ENCODE peak calls at places on chromosomes 3 and 15, in five cellular contexts. One of them, this sample, is unnamed.

GRCh38 chr3:167709690-167710089 is 25.0 kb downstream of the PDCD10 start:
- DNase-seq in lower leg skin: no peak
- DNase-seq in adrenal gland: no peak
- DNase-seq in osteoblast: no peak
- DNase-seq in tibial artery: no peak
- DNase-seq in this sample: no peak

GRCh38 chr15:94234300-94234699 is 2.9 kb downstream of the MCTP2 start:
- DNase-seq in lower leg skin: no peak
- DNase-seq in osteoblast: no peak
- DNase-seq in adrenal gland: no peak
- DNase-seq in tibial artery: no peak
- DNase-seq in this sample: peak; percentile 57

GRCh38 chr15:62749036-62749435 is 293.5 kb upstream of the TPM1 start:
- DNase-seq in osteoblast: no peak
- DNase-seq in lower leg skin: no peak
- DNase-seq in adrenal gland: no peak
- DNase-seq in tibial artery: no peak
- DNase-seq in this sample: no peak

GRCh38 chr15:75836953-75837321 is 6.3 kb upstream of the UBE2Q2 start:
- DNase-seq in lower leg skin: peak; percentile 37
- DNase-seq in osteoblast: peak; percentile 93
- DNase-seq in adrenal gland: no peak
- DNase-seq in tibial artery: peak; percentile 56
- DNase-seq in this sample: no peak

GRCh38 chr15:70853270-70853854 is 595 bp downstream of the LARP6 start:
- DNase-seq in osteoblast: peak; percentile 95
- DNase-seq in adrenal gland: peak; percentile 49
- DNase-seq in tibial artery: peak; percentile 40
- DNase-seq in lower leg skin: no peak
- DNase-seq in this sample: no peak

GRCh38 chr15:63019539-63020109 is 22.9 kb upstream of the TPM1 start:
- DNase-seq in tibial artery: no peak
- DNase-seq in osteoblast: no peak
- DNase-seq in adrenal gland: peak; percentile 85
- DNase-seq in lower leg skin: no peak
- DNase-seq in this sample: no peak

GRCh38 chr15:71294251-71294635 is 179.0 kb downstream of the THSD4 start:
- DNase-seq in adrenal gland: no peak
- DNase-seq in tibial artery: no peak
- DNase-seq in lower leg skin: no peak
- DNase-seq in osteoblast: no peak
- DNase-seq in this sample: no peak

GRCh38 chr15:100727291-100727851 is 125.0 kb downstream of the ASB7 start:
- DNase-seq in tibial artery: no peak
- DNase-seq in osteoblast: peak; percentile 51
- DNase-seq in lower leg skin: peak; percentile 13
- DNase-seq in adrenal gland: no peak
- DNase-seq in this sample: no peak

GRCh38 chr15:67107014-67107812 is 41.8 kb downstream of the SMAD3 start:
- DNase-seq in lower leg skin: peak; percentile 51
- DNase-seq in tibial artery: peak; percentile 58
- DNase-seq in osteoblast: peak; percentile 92
- DNase-seq in adrenal gland: peak; percentile 77
- DNase-seq in this sample: no peak

GRCh38 chr15:94456246-94456645 is 224.9 kb downstream of the MCTP2 start:
- DNase-seq in lower leg skin: no peak
- DNase-seq in tibial artery: no peak
- DNase-seq in osteoblast: no peak
- DNase-seq in adrenal gland: no peak
- DNase-seq in this sample: no peak

GRCh38 chr3:97910931-97911351 is 61.3 kb downstream of the RIOX2 start:
- DNase-seq in tibial artery: no peak
- DNase-seq in lower leg skin: no peak
- DNase-seq in adrenal gland: no peak
- DNase-seq in osteoblast: no peak
- DNase-seq in this sample: no peak

GRCh38 chr3:128482857-128483656 is 9.9 kb downstream of the GATA2 start:
- DNase-seq in osteoblast: peak; percentile 97
- DNase-seq in lower leg skin: no peak
- DNase-seq in tibial artery: no peak
- DNase-seq in adrenal gland: peak; percentile 55
- DNase-seq in this sample: no peak

GRCh38 chr3:148955544-148956346 is 35.6 kb upstream of the GYG1 start:
- DNase-seq in lower leg skin: peak; percentile 38
- DNase-seq in osteoblast: peak; percentile 48
- DNase-seq in adrenal gland: peak; percentile 70
- DNase-seq in tibial artery: peak; percentile 69
- DNase-seq in this sample: no peak

GRCh38 chr15:45456212-45457106 is 66.1 kb downstream of the SLC30A4 start:
- DNase-seq in adrenal gland: peak; percentile 89
- DNase-seq in lower leg skin: peak; percentile 84
- DNase-seq in osteoblast: peak; percentile 97
- DNase-seq in tibial artery: peak; percentile 58
- DNase-seq in this sample: peak; percentile 45

GRCh38 chr15:33852570-33852969 is 115.7 kb upstream of the CHRM5 start:
- DNase-seq in tibial artery: no peak
- DNase-seq in lower leg skin: no peak
- DNase-seq in osteoblast: peak; percentile 94
- DNase-seq in adrenal gland: no peak
- DNase-seq in this sample: no peak

GRCh38 chr3:43620953-43621405 is 832 bp downstream of the ANO10 start:
- DNase-seq in osteoblast: peak; percentile 79
- DNase-seq in adrenal gland: no peak
- DNase-seq in tibial artery: no peak
- DNase-seq in lower leg skin: no peak
- DNase-seq in this sample: no peak

GRCh38 chr15:87498545-87498944 is 758.0 kb downstream of the NTRK3 start:
- DNase-seq in osteoblast: no peak
- DNase-seq in lower leg skin: no peak
- DNase-seq in adrenal gland: no peak
- DNase-seq in tibial artery: no peak
- DNase-seq in this sample: no peak

GRCh38 chr3:41431386-41431785 is 232.1 kb downstream of the CTNNB1 start:
- DNase-seq in lower leg skin: no peak
- DNase-seq in tibial artery: no peak
- DNase-seq in adrenal gland: no peak
- DNase-seq in osteoblast: no peak
- DNase-seq in this sample: no peak

DNA sequence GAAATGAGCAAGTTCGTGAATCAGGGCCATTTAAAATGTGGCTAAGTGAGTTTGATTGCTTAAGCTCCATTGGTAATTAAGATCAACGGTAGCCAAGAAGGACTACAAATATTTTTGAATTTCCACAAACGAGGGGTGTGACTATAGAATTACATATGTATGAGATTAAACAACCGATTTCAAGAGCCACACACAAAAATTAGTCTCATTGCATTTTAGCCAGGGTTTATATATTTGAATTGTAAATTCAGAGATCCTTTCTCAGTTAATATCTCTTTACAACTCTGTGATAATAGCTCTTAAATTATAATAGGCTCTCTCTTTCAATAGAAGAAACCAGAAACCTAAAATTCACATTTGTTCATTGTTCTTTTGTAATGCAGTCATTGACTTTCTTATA is 325.6 kb upstream of the ICE2 start:
- DNase-seq in osteoblast: no peak
- DNase-seq in lower leg skin: no peak
- DNase-seq in adrenal gland: no peak
- DNase-seq in tibial artery: no peak
- DNase-seq in this sample: no peak
- TF ChIP-seq CTCF in osteoblast: no peak
- TF ChIP-seq CTCF in lower leg skin: no peak
- TF ChIP-seq CTCF in adrenal gland: no peak
- TF ChIP-seq CTCF in tibial artery: no peak
- TF ChIP-seq CTCF in this sample: no peak

DNA sequence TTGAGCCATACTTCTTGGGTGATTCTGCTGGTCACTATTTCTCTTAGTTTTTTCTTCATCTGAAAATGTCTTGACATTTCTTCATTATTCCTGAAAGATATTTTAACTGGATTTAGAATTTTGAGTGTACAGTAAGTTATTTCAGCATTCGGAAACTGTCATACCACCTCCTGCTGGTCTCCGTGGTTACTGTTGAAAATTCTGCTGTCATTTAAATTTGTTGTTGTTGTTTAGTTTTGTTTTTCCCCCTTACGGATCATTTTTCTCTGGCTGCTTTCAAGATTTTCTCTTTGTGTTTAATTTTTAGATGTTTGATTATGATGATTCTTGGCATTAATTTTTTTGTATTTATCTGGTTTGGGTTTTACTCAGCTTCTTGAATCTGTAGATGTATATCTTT is 100.5 kb downstream of the CHRNA7 start:
- DNase-seq in adrenal gland: no peak
- DNase-seq in lower leg skin: no peak
- DNase-seq in osteoblast: no peak
- DNase-seq in tibial artery: no peak
- DNase-seq in this sample: no peak
- TF ChIP-seq CTCF in adrenal gland: no peak
- TF ChIP-seq CTCF in lower leg skin: no peak
- TF ChIP-seq CTCF in osteoblast: no peak
- TF ChIP-seq CTCF in tibial artery: no peak
- TF ChIP-seq CTCF in this sample: no peak

DNA sequence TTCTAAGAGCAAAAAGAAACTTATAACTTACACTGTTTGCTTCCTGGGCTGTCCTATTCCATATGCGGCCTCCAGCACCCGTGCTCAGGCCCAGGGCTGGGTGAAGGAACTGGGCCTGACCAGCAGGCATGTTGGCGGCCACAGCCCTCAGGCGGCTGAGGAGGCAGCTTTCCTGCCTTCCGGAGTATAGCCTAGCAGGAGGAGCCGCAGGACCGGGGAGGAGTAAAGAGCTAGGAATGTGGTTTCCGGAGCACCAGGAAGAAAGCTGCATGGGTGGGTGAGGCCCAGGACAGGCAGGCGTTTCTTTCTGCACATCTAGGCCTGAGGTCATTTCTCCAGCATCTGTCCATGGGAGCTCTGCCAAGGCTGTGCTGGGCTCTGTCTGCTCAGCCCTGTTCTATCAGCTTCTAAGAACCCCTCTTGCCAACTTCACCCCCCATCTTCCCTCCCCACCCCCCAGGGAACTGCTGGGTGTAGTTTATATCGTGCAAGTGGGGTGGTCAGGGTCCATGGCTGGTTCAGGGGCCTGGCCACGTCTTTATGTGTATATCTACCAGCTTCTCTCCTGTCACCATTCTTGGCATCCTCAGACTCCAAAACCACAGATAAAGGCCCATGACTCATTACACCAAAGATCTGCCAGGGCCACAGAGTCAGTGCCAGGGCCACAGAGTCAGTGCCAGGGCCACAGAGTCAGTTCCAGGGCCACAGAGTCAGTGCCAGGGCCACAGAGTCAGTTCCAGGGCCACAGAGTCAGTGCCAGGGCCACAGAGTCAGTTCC is 7.8 kb upstream of the KIF7 start:
- DNase-seq in tibial artery: peak; percentile 67
- DNase-seq in adrenal gland: peak; percentile 78
- DNase-seq in lower leg skin: peak; percentile 53
- DNase-seq in osteoblast: peak; percentile 99
- DNase-seq in this sample: no peak
- TF ChIP-seq CTCF in tibial artery: no peak
- TF ChIP-seq CTCF in adrenal gland: peak; percentile 19
- TF ChIP-seq CTCF in lower leg skin: no peak
- TF ChIP-seq CTCF in osteoblast: no peak
- TF ChIP-seq CTCF in this sample: no peak

GRCh38 chr3:58531956-58532355 is 5.0 kb downstream of the ACOX2 start:
- DNase-seq in tibial artery: no peak
- DNase-seq in lower leg skin: no peak
- DNase-seq in osteoblast: peak; percentile 85
- DNase-seq in adrenal gland: no peak
- DNase-seq in this sample: no peak
- TF ChIP-seq CTCF in tibial artery: no peak
- TF ChIP-seq CTCF in lower leg skin: no peak
- TF ChIP-seq CTCF in osteoblast: peak; percentile 33
- TF ChIP-seq CTCF in adrenal gland: no peak
- TF ChIP-seq CTCF in this sample: no peak

GRCh38 chr3:9807981-9808344 is 2.1 kb upstream of the TTLL3 start:
- DNase-seq in tibial artery: no peak
- DNase-seq in osteoblast: no peak
- DNase-seq in lower leg skin: no peak
- DNase-seq in adrenal gland: no peak
- DNase-seq in this sample: no peak

GRCh38 chr3:9806688-9807589 is 3.1 kb upstream of the TTLL3 start:
- DNase-seq in osteoblast: peak; percentile 42
- DNase-seq in adrenal gland: no peak
- DNase-seq in tibial artery: no peak
- DNase-seq in lower leg skin: no peak
- DNase-seq in this sample: no peak

GRCh38 chr3:9809239-9809614 is 835 bp upstream of the TTLL3 start:
- DNase-seq in lower leg skin: no peak
- DNase-seq in tibial artery: no peak
- DNase-seq in adrenal gland: no peak
- DNase-seq in osteoblast: peak; percentile 47
- DNase-seq in this sample: no peak

GRCh38 chr3:9809615-9810356 is at the start of gene TTLL3:
- DNase-seq in osteoblast: peak; percentile 96
- DNase-seq in tibial artery: peak; percentile 84
- DNase-seq in adrenal gland: peak; percentile 83
- DNase-seq in lower leg skin: peak; percentile 72
- DNase-seq in this sample: peak; percentile 78

DNA sequence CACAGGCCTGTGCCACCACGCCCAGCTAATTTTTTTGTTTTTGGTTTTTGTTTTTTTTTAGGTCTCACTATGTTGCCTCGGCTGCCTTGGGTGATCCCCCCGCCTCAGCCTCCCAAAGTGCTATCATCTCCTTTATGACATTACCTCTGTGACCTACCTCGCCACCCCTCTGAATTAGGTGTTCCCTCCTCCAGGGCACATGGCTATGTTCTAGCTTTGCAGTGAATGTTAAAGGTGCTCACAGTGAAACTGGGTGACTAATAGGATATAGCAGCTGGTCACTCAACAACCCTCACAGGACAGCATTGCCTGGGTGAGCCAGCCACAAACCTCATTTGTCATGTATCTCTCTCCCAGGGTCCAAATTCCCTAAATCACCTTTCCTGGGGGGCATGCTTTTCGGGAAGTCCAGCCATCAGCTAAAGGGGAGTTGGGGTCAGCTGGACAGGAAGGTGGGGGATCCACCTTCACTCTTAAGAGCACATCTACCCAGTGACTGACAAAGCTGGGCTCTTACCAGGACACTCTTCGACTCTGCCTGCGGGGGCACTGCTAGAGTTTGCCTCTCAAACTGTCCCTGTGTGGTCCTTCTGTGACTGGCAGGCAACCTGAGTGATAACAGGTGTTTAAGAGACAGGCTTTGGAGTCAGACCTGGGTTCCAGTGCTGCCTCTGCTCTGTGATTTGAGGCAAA is 1.6 kb upstream of the TTLL3 start:
- DNase-seq in osteoblast: peak; percentile 68
- DNase-seq in tibial artery: no peak
- DNase-seq in lower leg skin: no peak
- DNase-seq in adrenal gland: no peak
- DNase-seq in this sample: no peak
- TF ChIP-seq CTCF in osteoblast: peak; percentile 43
- TF ChIP-seq CTCF in tibial artery: no peak
- TF ChIP-seq CTCF in lower leg skin: no peak
- TF ChIP-seq CTCF in adrenal gland: peak; percentile 4
- TF ChIP-seq CTCF in this sample: no peak

GRCh38 chr3:82741346-82741745 is 979.9 kb upstream of the GBE1 start:
- DNase-seq in tibial artery: no peak
- DNase-seq in adrenal gland: no peak
- DNase-seq in lower leg skin: no peak
- DNase-seq in osteoblast: no peak
- DNase-seq in this sample: no peak
- TF ChIP-seq CTCF in tibial artery: no peak
- TF ChIP-seq CTCF in adrenal gland: no peak
- TF ChIP-seq CTCF in lower leg skin: no peak
- TF ChIP-seq CTCF in osteoblast: no peak
- TF ChIP-seq CTCF in this sample: no peak